ENCODE peak calls at places on chromosomes 13 and 19, in five cellular contexts. F is IMR-90, P is SK-N-SH, T is GM23248, Z is left ventricle myocardium inferior. J is an unnamed sample. For H3K36me3, H3K4me1 and H3K9me3, the result is how much of the 10 kb centered on the place peaks cover.

GRCh38 chr13:77810430-77810829 is 108.2 kb downstream of the EDNRB start:
- DNase-seq in F (peak), P (peak), T (peak), Z (no peak), J (no peak)

GRCh38 chr13:54841682-54842081 is 1813.1 kb downstream of the OLFM4 start:
- DNase-seq in F (no peak), P (no peak), T (no peak), Z (no peak), J (no peak)

GRCh38 chr19:18991468-18991867 is 41.8 kb downstream of the SUGP2 start:
- DNase-seq in F (no peak), P (no peak), T (no peak), Z (no peak), J (no peak)

GRCh38 chr13:43265028-43265427 is 241.6 kb downstream of the DNAJC15 start:
- DNase-seq in F (no peak), P (no peak), T (no peak), Z (no peak), J (no peak)

GRCh38 chr13:45434556-45435371 is 16.6 kb upstream of the SLC25A30 start:
- DNase-seq in F (no peak), P (no peak), T (no peak), Z (no peak), J (peak)

GRCh38 chr13:101751488-101751887 is 299.0 kb downstream of the ITGBL1 start:
- DNase-seq in F (peak), P (peak), T (peak), Z (no peak), J (no peak)

GRCh38 chr13:110593430-110594130 is 21.8 kb upstream of the NAXD start:
- DNase-seq in F (peak), P (peak), T (peak), Z (no peak), J (no peak)

GRCh38 chr13:111519490-111520170 is 199.2 kb downstream of the TEX29 start:
- DNase-seq in F (no peak), P (no peak), T (no peak), Z (no peak), J (no peak)

GRCh38 chr13:41352935-41353801 is 42.1 kb downstream of the NAA16 start:
- DNase-seq in F (peak), P (peak), T (peak), Z (no peak), J (no peak)

GRCh38 chr13:92900455-92900854 is 326.2 kb upstream of the GPC6 start:
- DNase-seq in F (no peak), P (no peak), T (no peak), Z (no peak), J (no peak)

GRCh38 chr19:9917322-9917721 is 19.0 kb downstream of the OLFM2 start:
- DNase-seq in F (peak), P (peak), T (peak), Z (no peak), J (no peak)

GRCh38 chr13:27172495-27172842 is 858 bp upstream of the USP12 start:
- DNase-seq in F (peak), P (peak), T (peak), Z (no peak), J (no peak)

GRCh38 chr19:6421075-6422014 is 3.3 kb downstream of the KHSRP start:
- DNase-seq in F (no peak), P (peak), T (no peak), Z (no peak), J (no peak)

GRCh38 chr19:57803594-57804325 is 11.0 kb downstream of the ZNF552 start:
- DNase-seq in F (peak), P (peak), T (peak), Z (no peak), J (no peak)

GRCh38 chr19:42017040-42017439 is 23.0 kb upstream of the ATP1A3 start:
- DNase-seq in F (no peak), P (no peak), T (peak), Z (no peak), J (no peak)

GRCh38 chr19:23440207-23440606 is 44.9 kb upstream of the ZNF91 start:
- DNase-seq in F (no peak), P (peak), T (peak), Z (no peak), J (no peak)

GRCh38 chr13:113785051-113786010 is 26.3 kb downstream of the TMEM255B start:
- DNase-seq in F (peak), P (no peak), T (peak), Z (no peak), J (no peak)

GRCh38 chr13:75359266-75359665 is 122.7 kb downstream of the TBC1D4 start:
- DNase-seq in F (peak), P (no peak), T (peak), Z (no peak), J (no peak)

GRCh38 chr13:99916366-99917103 is 55.0 kb downstream of the ZIC5 start:
- DNase-seq in F (peak), P (peak), T (peak), Z (no peak), J (no peak)

GRCh38 chr19:51365211-51366049 is 758 bp downstream of the ETFB start:
- DNase-seq in F (peak), P (no peak), T (peak), Z (no peak), J (peak)

GRCh38 chr19:14166448-14166847 is 30.1 kb upstream of the ASF1B start:
- DNase-seq in F (no peak), P (no peak), T (no peak), Z (no peak), J (no peak)
- H3K36me3 ChIP-seq in F (under half), P (under half), T (under half), Z (under half), J (under half)

GRCh38 chr13:103514188-103514587 is 448.0 kb upstream of the SLC10A2 start:
- DNase-seq in F (no peak), P (no peak), T (no peak), Z (no peak), J (no peak)

GRCh38 chr13:103516009-103516795 is 450.0 kb upstream of the SLC10A2 start:
- DNase-seq in F (no peak), P (no peak), T (no peak), Z (no peak), J (no peak)

GRCh38 chr13:103517768-103518102 is 451.5 kb upstream of the SLC10A2 start:
- DNase-seq in F (no peak), P (no peak), T (no peak), Z (no peak), J (no peak)

GRCh38 chr13:103517066-103517767 is 451.0 kb upstream of the SLC10A2 start:
- DNase-seq in F (no peak), P (no peak), T (no peak), Z (no peak), J (no peak)

DNA sequence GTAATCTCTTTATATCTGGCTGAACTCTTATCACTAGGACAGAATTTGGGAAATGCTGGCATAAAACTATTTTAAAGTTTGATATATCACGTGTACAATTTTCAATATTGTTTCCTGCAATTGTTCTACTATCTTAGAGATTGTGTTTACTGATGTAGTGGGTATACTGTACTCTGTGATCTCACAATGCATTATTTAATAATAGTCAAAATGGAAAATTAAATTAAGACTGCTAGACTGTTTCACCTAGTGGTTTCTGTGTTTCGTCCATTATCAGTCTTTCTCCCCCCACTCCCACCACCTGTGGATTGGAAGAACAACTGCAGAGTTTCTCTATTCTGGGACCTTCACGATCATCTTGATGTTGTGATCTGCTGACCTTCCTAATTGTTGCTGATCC is 449.2 kb upstream of the SLC10A2 start:
- DNase-seq in F (no peak), P (peak), T (no peak), Z (no peak), J (no peak)
- H3K4me1 ChIP-seq in F (under half), P (under half), T (under half), Z (under half), J (under half)

DNA sequence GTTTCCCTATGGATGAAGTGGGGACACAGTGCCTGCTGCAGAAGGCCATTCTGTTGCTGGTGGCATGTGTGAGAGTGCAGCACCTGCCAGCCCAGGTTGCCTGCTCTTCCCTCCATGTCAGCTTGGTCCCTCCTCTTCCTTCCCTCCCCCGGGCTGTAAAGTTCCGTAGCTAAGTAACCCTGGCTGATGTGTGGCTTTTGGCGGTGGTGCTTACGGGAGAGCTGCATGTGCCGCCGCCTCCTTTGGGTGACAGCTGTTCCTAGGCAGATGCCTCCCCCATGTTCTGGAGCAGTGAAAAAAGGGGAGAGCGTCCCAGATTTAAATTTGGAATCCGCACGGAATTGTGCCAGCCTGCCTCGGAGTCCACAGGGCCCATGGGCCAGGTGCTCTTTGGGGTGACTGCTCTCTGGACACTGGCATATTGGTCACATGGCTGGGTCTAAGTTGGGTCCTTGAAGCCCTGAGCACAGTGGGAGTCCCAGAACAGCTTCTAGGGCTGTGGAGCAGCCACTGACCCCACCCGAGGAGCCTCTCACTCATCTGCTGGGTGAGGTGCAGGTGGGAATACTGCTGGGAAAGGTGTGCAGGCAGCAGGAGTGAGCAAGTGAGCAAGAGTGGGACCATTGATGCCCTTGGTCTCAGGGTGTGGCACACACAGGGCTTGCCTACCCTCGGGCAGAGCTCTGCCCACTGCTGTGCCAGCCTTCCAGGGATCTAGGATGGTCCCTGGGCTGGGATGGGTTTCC is 33.1 kb upstream of the ZNF536 start:
- DNase-seq in F (no peak), P (no peak), T (no peak), Z (no peak), J (no peak)
- H3K9me3 ChIP-seq in F (under half), P (under half), T (under half), Z (under half), J (under half)

GRCh38 chr19:35021016-35021415 is 9.3 kb upstream of the SCN1B start:
- DNase-seq in F (no peak), P (no peak), T (no peak), Z (no peak), J (no peak)

GRCh38 chr19:35021596-35021995 is 8.7 kb upstream of the SCN1B start:
- DNase-seq in F (no peak), P (no peak), T (no peak), Z (no peak), J (no peak)

GRCh38 chr19:35023428-35023827 is 6.8 kb upstream of the SCN1B start:
- DNase-seq in F (no peak), P (no peak), T (no peak), Z (no peak), J (no peak)

GRCh38 chr19:35024095-35024494 is 6.2 kb upstream of the SCN1B start:
- DNase-seq in F (no peak), P (no peak), T (no peak), Z (no peak), J (no peak)

GRCh38 chr19:35022460-35022859 is 7.8 kb upstream of the SCN1B start:
- DNase-seq in F (no peak), P (no peak), T (no peak), Z (no peak), J (no peak)
- H3K36me3 ChIP-seq in F (half or more), P (half or more), T (under half), Z (half or more), J (half or more)

J was measured in ascending aorta.